ENCODE peak calls at places on chromosomes 1 and 21, in seven cellular contexts. H is mesenchymal stem cell, Q is trophoblast cell, P is IMR-90, E is mesendoderm, U is neuronal stem cell, F is H1. O is an unnamed sample.

GRCh38 chr1:79848316-79848715 is 841.8 kb upstream of the ADGRL4 start:
- DNase-seq in F (no peak), Q (peak; percentile 69), P (peak; percentile 10), U (no peak), H (no peak), E (peak; percentile 12), O (no peak)

GRCh38 chr1:207866471-207867135 is 44.3 kb downstream of the CD34 start:
- DNase-seq in P (peak; percentile 58), Q (peak; percentile 47), U (no peak), E (no peak), H (peak; percentile 78), F (no peak), O (no peak)

GRCh38 chr1:222815367-222815765 is 527 bp downstream of the DISP1 start:
- DNase-seq in P (no peak), Q (peak; percentile 68), E (peak; percentile 53), H (peak; percentile 66), F (no peak), U (no peak), O (no peak)

GRCh38 chr1:235917267-235917811 is 50.6 kb upstream of the LYST start:
- DNase-seq in H (peak; percentile 99), U (no peak), P (peak; percentile 99), E (no peak), Q (peak; percentile 61), F (no peak), O (no peak)

GRCh38 chr1:66375125-66375524 is 158.8 kb upstream of the SGIP1 start:
- DNase-seq in U (no peak), E (no peak), Q (no peak), H (no peak), F (no peak), P (no peak), O (no peak)

GRCh38 chr1:93749894-93750301 is 68.3 kb upstream of the BCAR3 start:
- DNase-seq in Q (peak; percentile 49), H (no peak), E (peak; percentile 68), F (no peak), P (no peak), U (no peak), O (peak; percentile 58)

GRCh38 chr1:162580315-162580714 is 18.8 kb downstream of the UAP1 start:
- DNase-seq in H (no peak), Q (no peak), P (no peak), U (no peak), E (no peak), F (no peak), O (no peak)

GRCh38 chr21:35338281-35338680 is 289.2 kb upstream of the RUNX1 start:
- DNase-seq in Q (no peak), H (no peak), F (no peak), U (no peak), E (peak; percentile 28), P (no peak), O (no peak)

GRCh38 chr1:11804666-11805453 is 904 bp downstream of the MTHFR start:
- DNase-seq in H (peak; percentile 59), U (no peak), P (peak; percentile 56), Q (peak; percentile 10), F (peak; percentile 55), E (peak; percentile 31), O (no peak)

GRCh38 chr1:206503591-206504362 is 3.6 kb upstream of the RASSF5 start:
- DNase-seq in F (no peak), U (no peak), E (no peak), P (peak; percentile 98), Q (peak; percentile 52), H (peak; percentile 98), O (no peak)

GRCh38 chr1:151519667-151520066 is 8.5 kb downstream of the CGN start:
- DNase-seq in E (no peak), H (no peak), P (no peak), F (no peak), U (no peak), Q (no peak), O (no peak)

GRCh38 chr1:22483121-22483520 is 31.5 kb downstream of the ZBTB40 start:
- DNase-seq in E (no peak), Q (no peak), F (no peak), U (no peak), P (no peak), H (no peak), O (no peak)

GRCh38 chr21:44898011-44898493 is 22.6 kb downstream of the ITGB2 start:
- DNase-seq in Q (no peak), H (no peak), E (no peak), P (no peak), F (no peak), U (no peak), O (no peak)

GRCh38 chr1:61973100-61973837 is 221.4 kb upstream of the L1TD1 start:
- DNase-seq in U (no peak), F (no peak), P (no peak), E (no peak), Q (peak; percentile 75), H (no peak), O (no peak)

GRCh38 chr1:21607549-21608529 is 61.3 kb downstream of the RAP1GAP start:
- DNase-seq in H (peak; percentile 78), U (peak; percentile 95), P (peak; percentile 58), E (peak; percentile 100), F (peak; percentile 100), Q (peak; percentile 97), O (peak; percentile 100)

GRCh38 chr21:34526618-34527290 is 14.7 kb upstream of the KCNE1 start:
- DNase-seq in U (peak; percentile 54), H (peak; percentile 100), Q (peak; percentile 98), E (peak; percentile 99), P (peak; percentile 100), F (no peak), O (peak; percentile 64)

GRCh38 chr1:2965676-2966075 is 55.6 kb upstream of the ACTRT2 start:
- DNase-seq in U (no peak), Q (no peak), H (no peak), F (no peak), E (no peak), P (no peak), O (no peak)

GRCh38 chr1:43978551-43979260 is at the start of gene B4GALT2:
- DNase-seq in Q (peak; percentile 56), P (no peak), F (peak; percentile 75), E (peak; percentile 73), U (no peak), H (no peak), O (peak; percentile 68)

GRCh38 chr21:36654796-36655325 is 44.1 kb upstream of the SIM2 start:
- DNase-seq in U (no peak), H (no peak), F (no peak), Q (no peak), P (no peak), E (no peak), O (no peak)

GRCh38 chr1:21626921-21627339 is 42.2 kb downstream of the RAP1GAP start:
- DNase-seq in E (no peak), F (no peak), Q (peak; percentile 99), U (no peak), H (no peak), P (no peak), O (no peak)

GRCh38 chr1:230550428-230550827 is 91.9 kb upstream of the COG2 start:
- DNase-seq in Q (no peak), F (no peak), U (no peak), P (no peak), E (no peak), H (peak; percentile 24), O (no peak)

GRCh38 chr1:966603-967295 is 467 bp downstream of the PLEKHN1 start:
- DNase-seq in U (peak; percentile 35), Q (peak; percentile 75), E (peak; percentile 69), H (peak; percentile 74), P (peak; percentile 50), F (peak; percentile 82), O (peak; percentile 76)
- H3K18ac ChIP-seq in U (peak overlapping the region; percentile 98), Q (peak overlapping the region; percentile 10), E (no peak overlapping the region), H (peak overlapping the region; percentile 78), P (peak overlapping the region; percentile 77), F (peak overlapping the region; percentile 95), O (peak overlapping the region; percentile 51)

GRCh38 chr1:112511897-112512296 is 3.1 kb downstream of the WNT2B start:
- DNase-seq in Q (no peak), P (no peak), U (no peak), F (no peak), E (no peak), H (no peak), O (no peak)
- H3K18ac ChIP-seq in Q (no peak overlapping the region), P (no peak overlapping the region), U (no peak overlapping the region), F (no peak overlapping the region), E (no peak overlapping the region), H (no peak overlapping the region), O (no peak overlapping the region)

GRCh38 chr1:75472971-75473603 is 137.8 kb downstream of the SLC44A5 start:
- DNase-seq in P (no peak), F (no peak), U (no peak), Q (no peak), E (no peak), H (no peak), O (no peak)

GRCh38 chr1:75469586-75470173 is 141.2 kb downstream of the SLC44A5 start:
- DNase-seq in Q (no peak), U (no peak), E (no peak), F (no peak), H (no peak), P (no peak), O (no peak)

GRCh38 chr1:75471245-75471644 is 139.7 kb downstream of the SLC44A5 start:
- DNase-seq in U (peak; percentile 3), E (no peak), P (no peak), F (no peak), H (no peak), Q (peak; percentile 64), O (no peak)

GRCh38 chr1:75470448-75470847 is 140.5 kb downstream of the SLC44A5 start:
- DNase-seq in Q (peak; percentile 53), U (no peak), H (no peak), E (peak; percentile 52), P (no peak), F (no peak), O (no peak)

GRCh38 chr1:75472089-75472970 is 138.6 kb downstream of the SLC44A5 start:
- DNase-seq in H (no peak), P (no peak), U (no peak), E (no peak), Q (peak; percentile 6), F (no peak), O (no peak)
- H3K18ac ChIP-seq in H (no peak overlapping the region), P (no peak overlapping the region), U (no peak overlapping the region), E (no peak overlapping the region), Q (no peak overlapping the region), F (no peak overlapping the region), O (no peak overlapping the region)

GRCh38 chr1:10803971-10804820 is 7.8 kb upstream of the CASZ1 start:
- DNase-seq in E (no peak), P (no peak), Q (no peak), H (no peak), F (no peak), U (no peak), O (no peak)
- H3K18ac ChIP-seq in E (no peak overlapping the region), P (no peak overlapping the region), Q (no peak overlapping the region), H (no peak overlapping the region), F (no peak overlapping the region), U (peak overlapping the region; percentile 72), O (peak overlapping the region; percentile 13)

GRCh38 chr1:26824735-26825134 is 1.8 kb upstream of the ZDHHC18 start:
- DNase-seq in P (no peak), H (no peak), Q (peak; percentile 77), U (no peak), E (no peak), F (no peak), O (no peak)
- H3K18ac ChIP-seq in P (no peak overlapping the region), H (no peak overlapping the region), Q (no peak overlapping the region), U (no peak overlapping the region), E (no peak overlapping the region), F (no peak overlapping the region), O (no peak overlapping the region)

DNA sequence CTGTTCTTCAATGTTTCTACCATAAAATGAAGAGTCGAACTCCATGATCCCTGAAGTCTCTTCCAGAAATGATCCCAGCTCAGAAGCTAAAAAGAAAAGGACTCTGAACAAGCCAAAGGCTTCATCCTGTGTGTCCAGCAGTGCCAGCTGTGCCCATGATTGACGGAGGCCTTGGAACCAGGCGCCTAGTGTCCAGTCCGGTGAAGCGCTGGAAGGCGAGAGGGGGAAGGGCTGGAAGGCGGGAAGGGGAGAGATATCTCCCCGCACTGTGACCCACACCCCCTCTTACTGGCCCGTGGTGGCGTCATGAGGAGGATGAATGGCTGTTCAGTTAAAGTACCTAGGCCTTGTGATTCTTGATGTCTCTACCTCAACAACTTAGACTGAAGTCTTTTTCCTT is 10.4 kb upstream of the PLEKHA6 start:
- DNase-seq in P (no peak), U (no peak), F (no peak), H (no peak), Q (no peak), E (no peak), O (no peak)
- H3K18ac ChIP-seq in P (no peak overlapping the region), U (peak overlapping the region; percentile 33), F (no peak overlapping the region), H (no peak overlapping the region), Q (no peak overlapping the region), E (no peak overlapping the region), O (no peak overlapping the region)